ENCODE peak calls at places on chromosomes 11 and 22, in ten cellular contexts. E is dermis microvascular lymphatic vessel endothelial cell; R is stimulated activated effector memory CD8-positive, alpha-beta T cell treated with anti-CD3 and anti-CD28 coated beads, Interleukin-12 subunit alpha, Interleukin-12 subunit beta, amount 100 ng/mL, for 72 hours; F is HT-29; D is posterior cingulate gyrus; H is EL; C is skeletal muscle cell; U is activated CD4-positive, alpha-beta T cell treated with anti-CD3 and anti-CD28 coated beads, Interleukin-2, amount 50 U/mL, for 4 hours; O is CD8-positive, alpha-beta memory T cell; K is K562. I is an unnamed sample.

GRCh38 chr11:73072935-73073481 is 69.1 kb downstream of the FCHSD2 start:
- DNase-seq in E (peak; percentile 4), R (no peak), F (peak; percentile 73), D (no peak), H (peak; percentile 4), C (peak; percentile 3), U (no peak), O (no peak), K (no peak), I (peak; percentile 3)

GRCh38 chr22:46000081-46001027 is 23.4 kb upstream of the WNT7B start:
- DNase-seq in E (no peak), R (no peak), F (no peak), D (no peak), H (no peak), C (no peak), U (no peak), O (no peak), K (no peak), I (no peak)

GRCh38 chr11:133163463-133164419 is 368.6 kb downstream of the OPCML start:
- DNase-seq in E (peak; percentile 18), R (no peak), F (peak; percentile 72), D (no peak), H (peak; percentile 40), C (no peak), U (no peak), O (no peak), K (peak; percentile 21), I (peak; percentile 32)

GRCh38 chr22:19912236-19912999 is 29.2 kb upstream of the COMT start:
- DNase-seq in E (no peak), R (no peak), F (no peak), D (no peak), H (no peak), C (no peak), U (no peak), O (no peak), K (no peak), I (no peak)

GRCh38 chr11:30876656-30877371 is 290.7 kb upstream of the MPPED2 start:
- DNase-seq in E (no peak), R (no peak), F (no peak), D (no peak), H (no peak), C (peak; percentile 19), U (no peak), O (no peak), K (no peak), I (no peak)

GRCh38 chr11:74746868-74747267 is 1.8 kb upstream of the RNF169 start:
- DNase-seq in E (no peak), R (no peak), F (no peak), D (no peak), H (no peak), C (no peak), U (no peak), O (no peak), K (no peak), I (no peak)

GRCh38 chr22:44195189-44195871 is 14.6 kb downstream of the PARVG start:
- DNase-seq in E (no peak), R (no peak), F (no peak), D (no peak), H (no peak), C (no peak), U (no peak), O (no peak), K (no peak), I (no peak)

GRCh38 chr11:2540521-2541320 is 95.9 kb downstream of the KCNQ1 start:
- DNase-seq in E (no peak), R (no peak), F (no peak), D (no peak), H (no peak), C (no peak), U (no peak), O (no peak), K (no peak), I (no peak)

GRCh38 chr22:37186997-37187522 is 987 bp downstream of the C1QTNF6 start:
- DNase-seq in E (no peak), R (no peak), F (peak; percentile 1), D (no peak), H (peak; percentile 26), C (no peak), U (no peak), O (no peak), K (no peak), I (peak; percentile 55)

GRCh38 chr22:37768273-37768672 is 39.5 kb upstream of the GCAT start:
- DNase-seq in E (no peak), R (no peak), F (no peak), D (no peak), H (no peak), C (no peak), U (no peak), O (no peak), K (peak; percentile 33), I (peak; percentile 45)

GRCh38 chr11:91366816-91367215 is 857.8 kb upstream of the FAT3 start:
- DNase-seq in E (no peak), R (no peak), F (no peak), D (no peak), H (no peak), C (no peak), U (no peak), O (no peak), K (no peak), I (no peak)

GRCh38 chr11:55172734-55173415 is 89.1 kb upstream of the TRIM48 start:
- DNase-seq in E (no peak), R (no peak), F (no peak), D (no peak), H (no peak), C (no peak), U (no peak), O (no peak), K (no peak), I (no peak)

GRCh38 chr22:27170491-27170890 is 513.1 kb downstream of the MIAT start:
- DNase-seq in E (no peak), R (no peak), F (no peak), D (no peak), H (peak; percentile 87), C (peak; percentile 90), U (no peak), O (no peak), K (no peak), I (peak; percentile 42)

GRCh38 chr22:47042861-47043496 is 280.5 kb downstream of the TBC1D22A start:
- DNase-seq in E (no peak), R (no peak), F (no peak), D (no peak), H (no peak), C (no peak), U (no peak), O (no peak), K (no peak), I (no peak)

GRCh38 chr11:119585038-119585666 is 143.8 kb downstream of the NECTIN1 start:
- DNase-seq in E (no peak), R (no peak), F (no peak), D (peak; percentile 25), H (no peak), C (no peak), U (no peak), O (no peak), K (no peak), I (no peak)

GRCh38 chr22:19853879-19854777 is 546 bp downstream of the GNB1L start:
- DNase-seq in E (no peak), R (no peak), F (peak; percentile 60), D (no peak), H (no peak), C (no peak), U (no peak), O (peak; percentile 42), K (peak; percentile 77), I (peak; percentile 17)

GRCh38 chr11:116691779-116692178 is 81.0 kb downstream of the BUD13 start:
- DNase-seq in E (no peak), R (peak; percentile 50), F (peak; percentile 64), D (peak; percentile 66), H (peak; percentile 43), C (no peak), U (peak; percentile 39), O (peak; percentile 34), K (peak; percentile 84), I (peak; percentile 57)

GRCh38 chr22:23970816-23971482 is 3.3 kb downstream of the DDT start:
- DNase-seq in E (no peak), R (no peak), F (no peak), D (no peak), H (no peak), C (no peak), U (no peak), O (no peak), K (peak; percentile 14), I (no peak)

I was measured in ELR.